ENCODE peak calls at places on chromosomes 16 and 17, in nine cellular contexts. P is H7; K is mesenchymal stem cell; I is NB4; H is cardiac muscle cell; B is left ventricle myocardium inferior; S is GM06990; V is right cardiac atrium; X is CD8-positive, alpha-beta memory T cell. A is an unnamed sample.
A peak's percentile ranks its signal among the peaks of the same experiment; 100 is the strongest.

GRCh38 chr16:75068632-75069031 is 47.9 kb downstream of the LDHD start:
- DNase-seq in P (no peak), K (no peak), I (no peak), H (no peak), B (no peak), S (no peak), V (no peak), X (no peak), A (no peak)

GRCh38 chr17:30600830-30601494 is 123.8 kb downstream of the GOSR1 start:
- DNase-seq in P (peak; percentile 61), K (peak; percentile 42), I (peak; percentile 52), H (peak; percentile 29), B (no peak), S (peak; percentile 54), V (no peak), X (peak; percentile 5), A (peak; percentile 13)

GRCh38 chr16:82715160-82715559 is 88.4 kb downstream of the CDH13 start:
- DNase-seq in P (no peak), K (no peak), I (no peak), H (no peak), B (peak; percentile 52), S (no peak), V (no peak), X (no peak), A (no peak)

GRCh38 chr16:35203636-35204035 is 1744.2 kb downstream of the TP53TG3F start:
- DNase-seq in P (no peak), K (no peak), I (no peak), H (no peak), B (no peak), S (no peak), V (no peak), X (no peak), A (no peak)

GRCh38 chr17:57077000-57077399 is 8.0 kb upstream of the AKAP1 start:
- DNase-seq in P (no peak), K (no peak), I (no peak), H (no peak), B (no peak), S (no peak), V (no peak), X (no peak), A (no peak)

GRCh38 chr16:1959269-1960039 is at the start of gene NDUFB10:
- DNase-seq in P (peak; percentile 98), K (peak; percentile 88), I (peak; percentile 93), H (peak; percentile 94), B (peak; percentile 94), S (peak; percentile 95), V (peak; percentile 94), X (peak; percentile 83), A (peak; percentile 92)

GRCh38 chr16:27690604-27691003 is 140.7 kb downstream of the KATNIP start:
- DNase-seq in P (peak; percentile 63), K (peak; percentile 17), I (peak; percentile 50), H (peak; percentile 54), B (no peak), S (no peak), V (no peak), X (no peak), A (peak; percentile 30)

GRCh38 chr16:17590711-17591654 is 120.2 kb upstream of the XYLT1 start:
- DNase-seq in P (no peak), K (no peak), I (no peak), H (no peak), B (no peak), S (no peak), V (no peak), X (peak; percentile 69), A (no peak)

DNA sequence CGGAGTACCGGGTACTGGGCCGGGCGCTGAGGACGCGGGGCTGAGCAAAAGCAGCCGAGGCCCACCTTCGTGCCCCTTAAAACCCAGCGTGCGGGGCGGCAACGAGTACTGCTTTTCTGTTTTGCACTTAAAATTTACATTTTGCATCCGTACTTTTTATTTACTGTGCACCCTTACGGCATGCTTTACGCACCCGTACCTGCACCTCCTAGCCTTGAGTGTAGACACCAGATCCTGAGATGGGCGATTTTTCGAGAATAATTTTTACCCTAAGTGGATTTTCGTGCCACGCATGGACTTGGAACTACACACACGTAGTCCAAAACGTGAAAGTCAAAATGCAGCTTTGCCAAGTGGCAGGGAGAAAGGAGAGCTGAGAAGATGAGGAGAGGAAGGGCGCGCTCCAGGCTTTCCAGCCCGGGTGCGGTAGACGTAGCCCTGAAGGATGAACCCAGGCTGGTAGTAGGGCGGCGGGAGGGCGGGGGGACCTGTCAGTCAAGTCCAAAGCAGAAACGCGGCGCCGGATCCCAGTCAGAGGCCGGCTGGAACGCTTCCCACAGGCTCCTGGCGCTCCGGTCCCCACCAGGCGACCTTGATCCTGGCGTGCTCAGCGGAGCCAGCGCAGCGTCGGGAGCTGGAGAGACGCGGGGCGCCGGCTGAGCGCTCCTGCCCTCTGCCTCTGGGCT is 1.2 kb upstream of the CBLN1 start:
- DNase-seq in P (peak; percentile 88), K (no peak), I (no peak), H (no peak), B (no peak), S (no peak), V (no peak), X (no peak), A (no peak)
- H3K4me3 ChIP-seq in P (peak overlapping the region; percentile 49), K (no peak overlapping the region), I (no peak overlapping the region), H (peak overlapping the region; percentile 59), B (peak overlapping the region; percentile 67), S (no peak overlapping the region), V (peak overlapping the region; percentile 48), X (no peak overlapping the region), A (no peak overlapping the region)

GRCh38 chr16:30846649-30847402 is 47.1 kb downstream of the BCL7C start:
- DNase-seq in P (no peak), K (no peak), I (no peak), H (no peak), B (no peak), S (no peak), V (no peak), X (no peak), A (no peak)

GRCh38 chr16:30843501-30843900 is 50.4 kb downstream of the BCL7C start:
- DNase-seq in P (no peak), K (no peak), I (no peak), H (no peak), B (no peak), S (no peak), V (no peak), X (no peak), A (no peak)

GRCh38 chr16:30842971-30843370 is 50.9 kb downstream of the BCL7C start:
- DNase-seq in P (no peak), K (no peak), I (no peak), H (no peak), B (no peak), S (no peak), V (no peak), X (no peak), A (no peak)

GRCh38 chr16:30844346-30844670 is 49.6 kb downstream of the BCL7C start:
- DNase-seq in P (no peak), K (no peak), I (no peak), H (no peak), B (no peak), S (no peak), V (no peak), X (no peak), A (no peak)

DNA sequence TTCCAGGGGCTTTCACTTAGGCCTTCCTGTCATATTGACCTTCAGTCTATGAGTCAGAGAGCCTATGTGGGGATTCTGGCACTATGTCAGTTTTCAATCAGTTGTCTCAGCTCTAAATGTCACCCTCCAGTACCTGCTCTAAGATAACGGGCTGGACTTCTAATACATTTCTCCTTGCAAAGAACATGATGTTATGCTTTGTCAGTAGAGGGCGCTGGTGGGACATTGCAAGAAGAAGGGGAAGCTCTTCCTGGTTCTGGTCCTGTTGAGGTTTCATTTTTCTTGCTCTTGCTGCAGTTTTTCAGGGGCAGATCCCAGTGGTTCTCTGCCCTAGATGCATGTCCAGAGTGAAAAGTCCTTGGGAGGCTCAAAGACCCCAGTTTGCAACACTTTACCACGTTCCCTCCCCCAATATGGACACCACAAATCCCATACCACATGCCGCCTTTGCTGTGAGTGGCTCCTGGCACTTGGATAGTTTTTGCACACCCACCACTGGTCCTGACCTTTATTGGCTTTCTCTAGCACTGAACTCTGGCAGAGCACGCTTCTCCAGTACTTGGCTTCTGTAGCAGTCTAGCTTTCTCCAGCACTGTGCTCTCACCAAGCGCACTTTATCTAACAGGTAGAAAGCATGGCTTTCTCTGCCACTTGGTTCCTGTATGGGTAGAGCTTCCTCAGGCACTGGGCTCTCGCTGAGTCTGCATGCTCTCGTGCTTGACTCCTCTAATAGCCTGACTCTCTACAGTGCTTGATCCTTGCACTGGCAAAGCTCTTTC is 49.0 kb downstream of the BCL7C start:
- DNase-seq in P (peak; percentile 83), K (peak; percentile 87), I (peak; percentile 93), H (peak; percentile 96), B (no peak), S (peak; percentile 45), V (peak; percentile 60), X (peak; percentile 79), A (peak; percentile 95)
- H3K4me3 ChIP-seq in P (no peak overlapping the region), K (no peak overlapping the region), I (no peak overlapping the region), H (no peak overlapping the region), B (peak overlapping the region; percentile 48), S (peak overlapping the region; percentile 28), V (no peak overlapping the region), X (peak overlapping the region; percentile 17), A (peak overlapping the region; percentile 23)

GRCh38 chr17:36124879-36125824 is 21.5 kb downstream of the CCL4 start:
- DNase-seq in P (no peak), K (no peak), I (peak; percentile 62), H (no peak), B (no peak), S (no peak), V (no peak), X (no peak), A (no peak)

GRCh38 chr17:36129616-36130015 is 26.0 kb downstream of the CCL4 start:
- DNase-seq in P (no peak), K (no peak), I (no peak), H (no peak), B (no peak), S (no peak), V (no peak), X (no peak), A (no peak)

GRCh38 chr17:36128411-36128978 is 24.9 kb downstream of the CCL4 start:
- DNase-seq in P (no peak), K (no peak), I (no peak), H (no peak), B (no peak), S (no peak), V (no peak), X (no peak), A (no peak)

GRCh38 chr17:36127199-36127881 is 23.7 kb downstream of the CCL4 start:
- DNase-seq in P (no peak), K (no peak), I (no peak), H (no peak), B (no peak), S (peak; percentile 61), V (no peak), X (no peak), A (no peak)

DNA sequence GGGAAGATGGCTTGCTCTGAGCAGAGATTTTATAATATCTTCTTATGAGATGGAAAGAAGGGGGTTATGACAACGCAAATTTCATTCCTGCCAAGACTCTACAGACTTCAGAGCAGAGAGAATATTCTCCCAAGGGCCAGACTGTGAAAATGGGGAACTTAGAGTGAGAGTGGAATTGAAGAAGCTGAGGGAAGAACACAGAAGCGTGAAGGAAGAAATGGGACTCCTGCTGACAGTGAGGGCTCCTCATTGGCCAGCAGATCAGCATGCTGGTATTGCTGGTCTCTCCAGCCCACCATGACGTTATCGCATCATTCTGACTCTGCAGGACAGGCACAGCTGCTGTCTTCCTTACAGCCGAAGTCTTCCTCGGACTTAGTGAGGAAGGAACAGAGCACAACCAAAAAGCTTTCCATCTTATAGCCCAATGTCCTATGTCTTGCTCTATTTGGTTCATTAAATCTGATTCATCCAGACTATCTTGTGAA is 24.3 kb downstream of the CCL4 start:
- DNase-seq in P (no peak), K (no peak), I (no peak), H (no peak), B (no peak), S (no peak), V (no peak), X (no peak), A (no peak)
- H3K4me3 ChIP-seq in P (no peak overlapping the region), K (no peak overlapping the region), I (no peak overlapping the region), H (no peak overlapping the region), B (no peak overlapping the region), S (no peak overlapping the region), V (no peak overlapping the region), X (no peak overlapping the region), A (no peak overlapping the region)

DNA sequence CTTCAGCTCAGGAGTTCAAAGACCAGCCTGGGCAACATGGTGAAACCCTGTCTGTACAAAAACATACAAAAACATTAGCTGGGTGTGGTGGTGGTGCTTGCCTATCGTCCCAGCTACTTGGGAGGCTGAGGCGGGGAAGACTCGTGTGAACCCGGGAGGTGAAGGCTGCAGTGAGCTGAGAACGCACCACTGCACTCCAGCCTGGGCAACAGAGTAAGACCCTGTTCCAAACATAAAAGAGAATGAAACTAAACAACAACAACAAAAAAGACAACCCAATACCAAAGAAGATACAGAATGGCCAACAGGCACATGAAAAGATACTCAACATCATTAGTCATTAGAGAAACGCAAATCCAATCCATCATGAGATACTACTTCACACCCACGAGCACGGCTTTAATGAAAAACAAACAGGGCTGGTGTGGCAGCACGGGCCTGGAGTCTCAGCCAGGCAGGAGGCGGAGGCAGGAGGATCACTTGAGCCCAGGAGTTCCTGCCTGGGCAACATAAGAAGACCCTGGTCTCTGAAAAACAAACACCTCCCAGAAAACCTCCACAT is 7.4 kb upstream of the SLC16A3 start:
- DNase-seq in P (no peak), K (no peak), I (no peak), H (no peak), B (no peak), S (no peak), V (no peak), X (no peak), A (no peak)
- H3K4me3 ChIP-seq in P (no peak overlapping the region), K (no peak overlapping the region), I (no peak overlapping the region), H (no peak overlapping the region), B (no peak overlapping the region), S (no peak overlapping the region), V (no peak overlapping the region), X (no peak overlapping the region), A (no peak overlapping the region)